ENCODE peak calls at places on chromosomes 13 and 19, in ten cellular contexts. Z is H9, N is PC-9, E is SK-N-SH, D is PC-3, L is psoas muscle, S is tibial nerve, T is pancreas, X is HCT116, V is IMR-90. W is an unnamed sample.

GRCh38 chr13:98143601-98144500 is 957 bp downstream of the FARP1 start:
- DNase-seq in Z (no peak), N (peak; percentile 31), E (peak; percentile 75), D (peak; percentile 16), L (peak; percentile 34), S (peak; percentile 15), T (no peak), X (no peak), V (peak; percentile 44), W (no peak)

GRCh38 chr13:113138792-113139551 is 16.4 kb downstream of the F10 start:
- DNase-seq in Z (peak; percentile 18), N (no peak), E (no peak), D (no peak), L (no peak), S (no peak), T (no peak), X (no peak), V (no peak), W (no peak)

GRCh38 chr19:46748325-46749109 is 2.3 kb upstream of the STRN4 start:
- DNase-seq in Z (peak; percentile 84), N (peak; percentile 47), E (peak; percentile 75), D (peak; percentile 63), L (peak; percentile 74), S (peak; percentile 45), T (peak; percentile 74), X (no peak), V (peak; percentile 56), W (no peak)

GRCh38 chr19:38850976-38851621 is 1.3 kb upstream of the HNRNPL start:
- DNase-seq in Z (no peak), N (no peak), E (peak; percentile 32), D (no peak), L (no peak), S (no peak), T (peak; percentile 64), X (no peak), V (no peak), W (no peak)

GRCh38 chr19:14072535-14073231 is at the start of gene MISP3:
- DNase-seq in Z (no peak), N (peak; percentile 48), E (peak; percentile 46), D (peak; percentile 68), L (peak; percentile 62), S (no peak), T (peak; percentile 91), X (no peak), V (no peak), W (no peak)

GRCh38 chr13:48998893-48999292 is 23.2 kb downstream of the FNDC3A start:
- DNase-seq in Z (no peak), N (no peak), E (no peak), D (no peak), L (no peak), S (no peak), T (no peak), X (no peak), V (no peak), W (no peak)

GRCh38 chr19:28567834-28568233 is 645.1 kb downstream of the UQCRFS1 start:
- DNase-seq in Z (no peak), N (no peak), E (no peak), D (no peak), L (no peak), S (no peak), T (no peak), X (no peak), V (no peak), W (no peak)

GRCh38 chr19:35291916-35292315 is at the start of gene MAG:
- DNase-seq in Z (no peak), N (no peak), E (no peak), D (no peak), L (no peak), S (no peak), T (no peak), X (no peak), V (no peak), W (no peak)

GRCh38 chr19:19900124-19900523 is 622 bp upstream of the ZNF93 start:
- DNase-seq in Z (no peak), N (no peak), E (peak; percentile 16), D (no peak), L (no peak), S (no peak), T (no peak), X (no peak), V (peak; percentile 75), W (no peak)

GRCh38 chr19:49690656-49691242 is at the start of gene CPT1C:
- DNase-seq in Z (peak; percentile 93), N (no peak), E (peak; percentile 96), D (peak; percentile 90), L (peak; percentile 78), S (peak; percentile 47), T (peak; percentile 84), X (no peak), V (peak; percentile 79), W (no peak)

GRCh38 chr13:33230178-33230881 is 55.2 kb downstream of the STARD13 start:
- DNase-seq in Z (no peak), N (no peak), E (no peak), D (peak; percentile 63), L (no peak), S (no peak), T (no peak), X (no peak), V (peak; percentile 87), W (no peak)

GRCh38 chr19:48918801-48919247 is 14.7 kb upstream of the DHDH start:
- DNase-seq in Z (peak; percentile 83), N (no peak), E (peak; percentile 75), D (peak; percentile 15), L (no peak), S (no peak), T (no peak), X (no peak), V (no peak), W (no peak)

GRCh38 chr19:43316591-43317319 is 36.7 kb upstream of the CD177 start:
- DNase-seq in Z (peak; percentile 92), N (no peak), E (peak; percentile 44), D (peak; percentile 87), L (no peak), S (no peak), T (no peak), X (peak; percentile 73), V (peak; percentile 45), W (no peak)

GRCh38 chr13:21675095-21676007 is 4.5 kb downstream of the FGF9 start:
- DNase-seq in Z (peak; percentile 38), N (no peak), E (peak; percentile 36), D (no peak), L (peak; percentile 43), S (no peak), T (peak; percentile 67), X (no peak), V (no peak), W (no peak)

GRCh38 chr13:35990196-35990595 is 141.0 kb downstream of the DCLK1 start:
- DNase-seq in Z (peak; percentile 64), N (no peak), E (no peak), D (no peak), L (no peak), S (no peak), T (no peak), X (no peak), V (no peak), W (no peak)

GRCh38 chr13:35995136-35995535 is 136.0 kb downstream of the DCLK1 start:
- DNase-seq in Z (no peak), N (no peak), E (no peak), D (no peak), L (no peak), S (no peak), T (no peak), X (no peak), V (no peak), W (no peak)

GRCh38 chr13:35992964-35993363 is 138.2 kb downstream of the DCLK1 start:
- DNase-seq in Z (no peak), N (no peak), E (no peak), D (no peak), L (no peak), S (no peak), T (no peak), X (no peak), V (no peak), W (no peak)

GRCh38 chr13:35996360-35996759 is 134.8 kb downstream of the DCLK1 start:
- DNase-seq in Z (no peak), N (no peak), E (no peak), D (no peak), L (no peak), S (no peak), T (no peak), X (no peak), V (no peak), W (no peak)

GRCh38 chr13:35994131-35994966 is 136.8 kb downstream of the DCLK1 start:
- DNase-seq in Z (no peak), N (no peak), E (no peak), D (peak; percentile 33), L (peak; percentile 56), S (no peak), T (peak; percentile 48), X (no peak), V (peak; percentile 4), W (peak; percentile 86)
- H3K27ac ChIP-seq in Z (no peak overlapping the region), N (no peak overlapping the region), E (peak overlapping the region; percentile 88), D (no peak overlapping the region), L (peak overlapping the region; percentile 75), S (no peak overlapping the region), T (peak overlapping the region; percentile 5), X (no peak overlapping the region), V (no peak overlapping the region), W (peak overlapping the region; percentile 84)

GRCh38 chr19:37719927-37720265 is 335 bp upstream of the ZNF607 start:
- DNase-seq in Z (no peak), N (no peak), E (no peak), D (no peak), L (no peak), S (no peak), T (no peak), X (no peak), V (no peak), W (no peak)
- H3K27ac ChIP-seq in Z (no peak overlapping the region), N (no peak overlapping the region), E (no peak overlapping the region), D (no peak overlapping the region), L (peak overlapping the region; percentile 57), S (peak overlapping the region; percentile 87), T (no peak overlapping the region), X (no peak overlapping the region), V (no peak overlapping the region), W (peak overlapping the region; percentile 49)

DNA sequence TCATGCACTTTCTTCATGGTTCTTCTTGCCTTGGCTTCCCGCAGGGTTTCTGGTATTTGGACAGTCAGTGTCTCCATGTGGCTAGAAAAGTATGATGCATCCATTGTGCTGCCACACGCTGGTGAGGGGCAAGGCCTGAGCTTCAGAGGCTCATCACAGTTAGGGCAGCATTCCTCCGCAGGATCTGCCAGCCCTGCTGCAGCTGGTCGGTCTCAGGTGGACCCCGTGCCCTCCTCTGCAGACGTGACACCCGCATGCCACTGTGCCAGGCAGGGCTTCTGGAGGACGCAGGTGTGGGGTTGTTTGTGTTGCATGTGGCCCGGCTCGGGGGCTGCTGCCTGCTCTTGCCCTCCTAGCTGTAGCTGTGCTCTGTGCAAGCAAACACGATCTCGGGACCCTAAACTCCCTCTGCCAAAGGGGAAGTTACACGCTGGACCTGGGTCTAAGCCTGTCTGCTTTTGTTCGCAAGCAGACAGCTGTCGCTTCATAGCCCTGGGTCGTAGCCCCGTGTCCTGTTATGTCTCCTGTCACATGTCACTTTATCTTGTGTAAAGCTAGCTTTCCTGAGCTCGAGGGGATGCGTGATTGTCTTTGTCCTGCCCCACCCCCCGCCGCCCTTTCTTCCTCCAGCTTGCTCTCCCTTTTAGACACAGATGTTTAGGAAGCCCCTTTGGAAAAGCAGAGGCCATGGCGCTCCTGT is 45.3 kb downstream of the SLC7A9 start:
- DNase-seq in Z (no peak), N (peak; percentile 4), E (peak; percentile 59), D (no peak), L (no peak), S (no peak), T (no peak), X (no peak), V (no peak), W (no peak)
- H3K27ac ChIP-seq in Z (no peak overlapping the region), N (no peak overlapping the region), E (no peak overlapping the region), D (no peak overlapping the region), L (no peak overlapping the region), S (no peak overlapping the region), T (no peak overlapping the region), X (no peak overlapping the region), V (no peak overlapping the region), W (no peak overlapping the region)

GRCh38 chr19:4302238-4302630 is at the start of gene TMIGD2:
- DNase-seq in Z (no peak), N (no peak), E (peak; percentile 65), D (no peak), L (no peak), S (no peak), T (no peak), X (no peak), V (no peak), W (no peak)
- H3K27ac ChIP-seq in Z (no peak within 1 kb of the TSS), N (no peak within 1 kb of the TSS), E (no peak within 1 kb of the TSS), D (no peak within 1 kb of the TSS), L (no peak within 1 kb of the TSS), S (no peak within 1 kb of the TSS), T (no peak within 1 kb of the TSS), X (no peak within 1 kb of the TSS), V (no peak within 1 kb of the TSS), W (no peak within 1 kb of the TSS)

W was measured in epithelial cell of prostate.